ENCODE peak calls at places on chromosomes 5 and 9, in six cellular contexts. T, I, D, O, Z and M are unnamed samples.
A peak's percentile ranks its signal among the peaks of the same experiment; 100 is the strongest.

GRCh38 chr9:73050887-73051550 is 98.2 kb upstream of the ALDH1A1 start:
- DNase-seq in T (no peak), I (no peak), D (no peak), O (no peak), Z (no peak), M (no peak)

GRCh38 chr5:56447232-56447631 is 214.1 kb upstream of the ANKRD55 start:
- DNase-seq in T (peak; percentile 12), I (no peak), D (no peak), O (peak; percentile 52), Z (no peak), M (no peak)

GRCh38 chr9:87529666-87530065 is 32.0 kb downstream of the DAPK1 start:
- DNase-seq in T (no peak), I (no peak), D (no peak), O (no peak), Z (no peak), M (no peak)

GRCh38 chr9:126295082-126295477 is 31.5 kb upstream of the MVB12B start:
- DNase-seq in T (no peak), I (no peak), D (peak; percentile 7), O (no peak), Z (no peak), M (no peak)

GRCh38 chr5:26700759-26701384 is 337.5 kb downstream of the CDH9 start:
- DNase-seq in T (no peak), I (no peak), D (no peak), O (no peak), Z (peak; percentile 18), M (no peak)

GRCh38 chr5:146006470-146006869 is 70.1 kb downstream of the SH3RF2 start:
- DNase-seq in T (no peak), I (no peak), D (no peak), O (no peak), Z (no peak), M (no peak)

GRCh38 chr5:119315516-119315949 is 40.3 kb upstream of the TNFAIP8 start:
- DNase-seq in T (no peak), I (no peak), D (no peak), O (peak; percentile 5), Z (peak; percentile 61), M (no peak)

GRCh38 chr9:113349434-113350337 is at the start of gene BSPRY:
- DNase-seq in T (peak; percentile 68), I (no peak), D (peak; percentile 63), O (no peak), Z (no peak), M (peak; percentile 66)

GRCh38 chr5:143536364-143536763 is 132.9 kb upstream of the NR3C1 start:
- DNase-seq in T (no peak), I (peak; percentile 16), D (no peak), O (peak; percentile 28), Z (peak; percentile 97), M (no peak)

GRCh38 chr9:115593587-115594091 is 475.7 kb upstream of the TNC start:
- DNase-seq in T (no peak), I (no peak), D (no peak), O (peak; percentile 49), Z (peak; percentile 46), M (no peak)

GRCh38 chr5:9622891-9623547 is 7.1 kb downstream of the TAS2R1 start:
- DNase-seq in T (no peak), I (no peak), D (no peak), O (no peak), Z (peak; percentile 38), M (no peak)

GRCh38 chr9:105039180-105039799 is 111.3 kb upstream of the ABCA1 start:
- DNase-seq in T (no peak), I (no peak), D (no peak), O (no peak), Z (peak; percentile 51), M (no peak)

GRCh38 chr9:84897362-84898094 is 228.0 kb downstream of the NTRK2 start:
- DNase-seq in T (no peak), I (no peak), D (no peak), O (no peak), Z (no peak), M (no peak)

GRCh38 chr9:69079186-69079585 is 43.6 kb downstream of the FXN start:
- DNase-seq in T (no peak), I (no peak), D (no peak), O (no peak), Z (peak; percentile 78), M (no peak)

GRCh38 chr5:171207256-171207866 is 101.7 kb upstream of the TLX3 start:
- DNase-seq in T (no peak), I (no peak), D (no peak), O (peak; percentile 40), Z (peak; percentile 47), M (no peak)

GRCh38 chr9:89605181-89606048 is 603 bp downstream of the GADD45G start:
- DNase-seq in T (peak; percentile 65), I (peak; percentile 24), D (peak; percentile 68), O (peak; percentile 26), Z (peak; percentile 28), M (peak; percentile 57)

GRCh38 chr5:68464424-68464823 is 248.9 kb downstream of the PIK3R1 start:
- DNase-seq in T (no peak), I (no peak), D (no peak), O (no peak), Z (peak; percentile 71), M (no peak)

GRCh38 chr5:147578228-147579024 is 68.6 kb upstream of the DPYSL3 start:
- DNase-seq in T (no peak), I (no peak), D (no peak), O (no peak), Z (peak; percentile 59), M (no peak)

GRCh38 chr5:97838214-97838613 is 655.2 kb upstream of the RIOK2 start:
- DNase-seq in T (no peak), I (no peak), D (no peak), O (no peak), Z (peak; percentile 97), M (no peak)

DNA sequence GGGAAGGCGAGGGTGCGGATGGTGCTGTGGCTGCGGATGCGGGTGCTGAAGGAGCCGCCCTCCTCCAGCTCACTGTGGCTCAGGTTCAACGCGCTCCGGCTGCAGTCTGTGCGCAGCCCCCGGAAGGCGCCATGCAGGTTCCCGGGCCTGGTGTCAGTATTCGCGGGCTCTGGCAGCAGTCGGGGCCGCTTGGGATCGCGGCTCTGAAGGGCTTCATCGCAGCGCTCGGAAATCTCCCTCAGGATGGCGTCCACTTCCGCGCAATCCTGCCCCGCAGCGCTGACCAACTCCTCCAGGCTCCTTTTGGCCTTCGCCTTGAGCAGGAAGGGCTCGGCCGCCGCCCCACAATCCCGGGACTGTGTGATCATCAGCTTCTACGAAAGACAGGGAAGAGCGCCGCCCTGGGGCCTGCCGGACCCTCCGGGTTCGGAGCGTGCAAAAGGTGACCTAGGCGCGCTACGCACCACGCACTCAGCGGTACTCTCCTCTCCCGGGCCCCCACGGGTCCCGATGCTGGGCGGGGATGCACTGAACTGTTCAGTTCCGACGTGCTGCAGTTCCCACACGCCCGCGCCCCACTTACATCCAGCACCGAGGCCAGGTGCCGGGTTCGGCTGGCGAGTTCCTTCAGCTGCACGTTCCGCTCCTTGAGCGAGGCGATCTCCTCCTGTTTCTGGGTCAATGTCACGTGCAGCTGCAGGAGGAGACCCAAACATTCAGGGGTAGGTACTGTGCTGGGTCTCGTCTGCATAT is 6.5 kb downstream of the MCIDAS start:
- DNase-seq in T (peak; percentile 65), I (no peak), D (peak; percentile 65), O (no peak), Z (no peak), M (peak; percentile 64)
- H3K4me3 ChIP-seq in T (peak overlapping the region; percentile 40), I (peak overlapping the region; percentile 62), D (peak overlapping the region; percentile 36), O (peak overlapping the region; percentile 31), Z (no peak overlapping the region), M (peak overlapping the region; percentile 34)

GRCh38 chr9:131145245-131145644 is 19.9 kb downstream of the NUP214 start:
- DNase-seq in T (no peak), I (no peak), D (no peak), O (no peak), Z (no peak), M (no peak)

GRCh38 chr9:131142160-131142559 is 16.8 kb downstream of the NUP214 start:
- DNase-seq in T (no peak), I (no peak), D (no peak), O (no peak), Z (no peak), M (no peak)

GRCh38 chr9:131140550-131140949 is 15.2 kb downstream of the NUP214 start:
- DNase-seq in T (no peak), I (no peak), D (no peak), O (no peak), Z (no peak), M (no peak)

GRCh38 chr9:131138676-131139075 is 13.3 kb downstream of the NUP214 start:
- DNase-seq in T (no peak), I (no peak), D (no peak), O (no peak), Z (no peak), M (no peak)

GRCh38 chr9:131140112-131140511 is 14.7 kb downstream of the NUP214 start:
- DNase-seq in T (no peak), I (no peak), D (no peak), O (no peak), Z (no peak), M (no peak)
- H3K27me3 ChIP-seq in T (no peaks in the 10 kb centered on the region), I (no peaks in the 10 kb centered on the region), D (no peaks in the 10 kb centered on the region), O (no peaks in the 10 kb centered on the region), Z (no peaks in the 10 kb centered on the region), M (no peaks in the 10 kb centered on the region)

GRCh38 chr5:151142933-151143332 is 14.6 kb downstream of the ANXA6 start:
- DNase-seq in T (no peak), I (no peak), D (no peak), O (no peak), Z (no peak), M (no peak)

GRCh38 chr5:151140686-151141459 is 16.7 kb downstream of the ANXA6 start:
- DNase-seq in T (no peak), I (no peak), D (no peak), O (no peak), Z (no peak), M (no peak)

GRCh38 chr5:151139015-151139414 is 18.6 kb downstream of the ANXA6 start:
- DNase-seq in T (no peak), I (no peak), D (no peak), O (no peak), Z (no peak), M (no peak)

GRCh38 chr5:151139646-151140045 is 17.9 kb downstream of the ANXA6 start:
- DNase-seq in T (no peak), I (no peak), D (no peak), O (no peak), Z (no peak), M (no peak)

DNA sequence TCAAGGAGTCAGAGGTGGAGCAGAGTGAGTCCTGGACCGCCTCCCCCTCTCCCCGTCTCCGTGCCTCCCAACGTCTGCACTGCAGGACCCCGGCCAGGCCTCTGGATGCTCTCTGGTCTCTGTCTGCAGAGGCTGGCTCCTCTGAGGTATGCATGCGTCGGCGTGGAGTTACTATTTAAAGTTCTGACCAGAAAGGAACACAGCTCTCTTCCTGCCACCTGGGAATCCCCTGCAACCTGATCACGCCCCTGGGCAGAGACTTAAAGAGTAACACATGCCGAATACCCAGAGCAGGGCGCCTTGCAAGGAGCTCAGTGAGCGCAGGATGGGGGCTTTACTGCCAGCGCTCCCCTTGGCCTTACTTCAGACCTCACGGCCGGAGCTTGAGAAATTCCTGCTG is 16.0 kb downstream of the ANXA6 start:
- DNase-seq in T (peak; percentile 59), I (no peak), D (peak; percentile 24), O (no peak), Z (peak; percentile 47), M (no peak)
- H3K4me3 ChIP-seq in T (no peak overlapping the region), I (peak overlapping the region; percentile 41), D (no peak overlapping the region), O (no peak overlapping the region), Z (no peak overlapping the region), M (no peak overlapping the region)

DNA sequence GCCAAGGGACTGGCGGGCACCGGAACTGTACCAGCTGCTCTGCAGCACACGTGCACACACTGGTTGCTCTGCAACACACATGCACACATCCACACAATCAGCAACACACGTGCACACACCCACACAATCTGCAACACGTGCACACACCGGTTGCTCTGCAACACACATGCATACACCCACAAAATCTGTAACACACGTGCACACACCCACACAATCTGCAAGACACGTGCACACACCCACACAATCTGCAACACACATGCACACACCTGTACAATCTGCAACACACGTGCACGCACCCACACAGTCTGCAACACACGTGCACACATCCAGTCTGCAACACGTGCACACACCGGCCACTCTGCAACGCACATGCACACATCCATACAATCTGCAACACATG is 17.9 kb downstream of the PLEKHG4B start:
- DNase-seq in T (no peak), I (no peak), D (no peak), O (no peak), Z (no peak), M (no peak)
- H3K27me3 ChIP-seq in T (peaks cover 7% of the 10 kb centered on the region), I (no peaks in the 10 kb centered on the region), D (no peaks in the 10 kb centered on the region), O (no peaks in the 10 kb centered on the region), Z (no peaks in the 10 kb centered on the region), M (no peaks in the 10 kb centered on the region)